ENCODE peak calls at places on chromosomes 16 and 17, in five cellular contexts. One of them, this sample, is unnamed.

GRCh38 chr16:84764970-84765369 is 54.8 kb upstream of the CRISPLD2 start:
- DNase-seq in AG09309: no peak
- DNase-seq in thoracic aorta: no peak
- DNase-seq in HepG2: no peak
- DNase-seq in fibroblast of the aortic adventitia: no peak
- DNase-seq in this sample: no peak

GRCh38 chr16:775236-775796 is 12.9 kb downstream of the RPUSD1 start:
- DNase-seq in AG09309: no peak
- DNase-seq in fibroblast of the aortic adventitia: no peak
- DNase-seq in thoracic aorta: no peak
- DNase-seq in HepG2: no peak
- DNase-seq in this sample: no peak

GRCh38 chr17:67754001-67754400 is 36.3 kb downstream of the NOL11 start:
- DNase-seq in fibroblast of the aortic adventitia: no peak
- DNase-seq in thoracic aorta: no peak
- DNase-seq in HepG2: no peak
- DNase-seq in AG09309: no peak
- DNase-seq in this sample: no peak

GRCh38 chr17:49193513-49194296 is 16.7 kb downstream of the GNGT2 start:
- DNase-seq in thoracic aorta: no peak
- DNase-seq in AG09309: no peak
- DNase-seq in HepG2: no peak
- DNase-seq in fibroblast of the aortic adventitia: peak
- DNase-seq in this sample: no peak

GRCh38 chr17:17141860-17142552 is 64.1 kb downstream of the PLD6 start:
- DNase-seq in AG09309: no peak
- DNase-seq in HepG2: no peak
- DNase-seq in thoracic aorta: no peak
- DNase-seq in fibroblast of the aortic adventitia: peak
- DNase-seq in this sample: no peak

GRCh38 chr17:36703860-36704266 is 102.5 kb downstream of the MRM1 start:
- DNase-seq in AG09309: no peak
- DNase-seq in HepG2: no peak
- DNase-seq in thoracic aorta: no peak
- DNase-seq in fibroblast of the aortic adventitia: peak
- DNase-seq in this sample: no peak

GRCh38 chr17:6711081-6711674 is 2.0 kb downstream of the SLC13A5 start:
- DNase-seq in fibroblast of the aortic adventitia: no peak
- DNase-seq in thoracic aorta: no peak
- DNase-seq in AG09309: no peak
- DNase-seq in HepG2: peak
- DNase-seq in this sample: no peak

GRCh38 chr17:17161121-17161520 is 45.0 kb downstream of the PLD6 start:
- DNase-seq in AG09309: no peak
- DNase-seq in HepG2: no peak
- DNase-seq in thoracic aorta: no peak
- DNase-seq in fibroblast of the aortic adventitia: no peak
- DNase-seq in this sample: no peak

GRCh38 chr16:19812986-19813385 is 71.7 kb downstream of the GPRC5B start:
- DNase-seq in thoracic aorta: no peak
- DNase-seq in AG09309: no peak
- DNase-seq in HepG2: no peak
- DNase-seq in fibroblast of the aortic adventitia: no peak
- DNase-seq in this sample: no peak

DNA sequence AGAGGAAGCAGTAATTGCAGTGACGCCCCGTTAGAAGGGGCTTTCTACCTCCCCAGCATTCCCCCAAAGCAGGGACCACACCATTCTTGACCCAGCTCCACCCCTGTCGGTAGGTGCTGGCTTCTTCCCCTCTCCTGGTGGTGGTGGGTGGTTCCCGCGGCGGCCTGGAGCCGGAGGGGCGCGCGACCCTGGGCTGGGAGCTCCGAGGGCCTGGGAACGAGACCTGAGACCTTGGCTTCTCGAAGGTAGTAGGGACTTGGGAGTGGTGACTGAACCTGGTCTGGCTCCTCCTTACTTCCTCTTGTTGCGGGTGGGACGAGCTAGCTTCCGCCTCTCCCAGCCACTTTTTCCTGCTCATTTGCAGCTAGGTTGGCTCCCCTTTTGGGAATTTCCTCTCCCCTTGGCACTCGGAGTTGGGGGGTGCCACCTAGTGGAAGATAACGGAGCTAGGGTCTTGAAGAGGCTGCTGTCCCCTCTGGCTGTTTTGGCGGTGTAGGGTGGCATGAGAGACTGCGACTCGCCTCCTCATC is 460 bp downstream of the GRN start:
- DNase-seq in thoracic aorta: no peak
- DNase-seq in fibroblast of the aortic adventitia: peak
- DNase-seq in HepG2: peak
- DNase-seq in AG09309: no peak
- DNase-seq in this sample: no peak
- TF ChIP-seq CTCF in thoracic aorta: no peak
- TF ChIP-seq CTCF in fibroblast of the aortic adventitia: peak
- TF ChIP-seq CTCF in HepG2: peak
- TF ChIP-seq CTCF in AG09309: peak
- TF ChIP-seq CTCF in this sample: peak

GRCh38 chr17:56125830-56126819 is 27.1 kb upstream of the ANKFN1 start:
- DNase-seq in thoracic aorta: no peak
- DNase-seq in HepG2: peak
- DNase-seq in fibroblast of the aortic adventitia: peak
- DNase-seq in AG09309: peak
- DNase-seq in this sample: peak

GRCh38 chr17:56119191-56119590 is 34.1 kb upstream of the ANKFN1 start:
- DNase-seq in fibroblast of the aortic adventitia: no peak
- DNase-seq in thoracic aorta: no peak
- DNase-seq in HepG2: no peak
- DNase-seq in AG09309: no peak
- DNase-seq in this sample: no peak

GRCh38 chr17:56121661-56122060 is 31.6 kb upstream of the ANKFN1 start:
- DNase-seq in HepG2: no peak
- DNase-seq in thoracic aorta: no peak
- DNase-seq in AG09309: no peak
- DNase-seq in fibroblast of the aortic adventitia: no peak
- DNase-seq in this sample: no peak
- TF ChIP-seq CTCF in HepG2: peak
- TF ChIP-seq CTCF in thoracic aorta: no peak
- TF ChIP-seq CTCF in AG09309: peak
- TF ChIP-seq CTCF in fibroblast of the aortic adventitia: peak
- TF ChIP-seq CTCF in this sample: no peak

GRCh38 chr16:51155199-51155607 is 4.1 kb upstream of the SALL1 start:
- DNase-seq in AG09309: no peak
- DNase-seq in fibroblast of the aortic adventitia: no peak
- DNase-seq in thoracic aorta: no peak
- DNase-seq in HepG2: no peak
- DNase-seq in this sample: no peak
- TF ChIP-seq CTCF in AG09309: no peak
- TF ChIP-seq CTCF in fibroblast of the aortic adventitia: no peak
- TF ChIP-seq CTCF in thoracic aorta: no peak
- TF ChIP-seq CTCF in HepG2: no peak
- TF ChIP-seq CTCF in this sample: no peak

DNA sequence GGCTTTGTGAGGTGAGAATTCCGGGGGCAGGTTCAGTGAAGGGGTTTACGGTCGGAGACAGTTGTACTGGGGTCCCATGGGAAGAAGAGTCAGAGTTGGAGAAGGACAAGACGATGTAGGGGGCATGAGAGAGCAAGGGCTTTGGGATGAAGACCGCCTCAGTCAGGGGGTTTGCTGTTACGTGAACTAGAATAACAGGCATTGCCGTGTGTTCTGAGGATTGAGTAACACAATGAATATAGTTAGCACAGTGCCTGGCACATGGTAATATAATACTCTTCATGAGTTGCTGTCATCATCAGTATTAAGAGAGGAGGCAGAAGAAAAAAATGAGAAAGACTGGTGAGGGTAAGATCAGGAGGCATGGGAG is 577 bp downstream of the ZNF646 start:
- DNase-seq in HepG2: no peak
- DNase-seq in AG09309: no peak
- DNase-seq in thoracic aorta: no peak
- DNase-seq in fibroblast of the aortic adventitia: no peak
- DNase-seq in this sample: no peak
- TF ChIP-seq CTCF in HepG2: peak
- TF ChIP-seq CTCF in AG09309: no peak
- TF ChIP-seq CTCF in thoracic aorta: no peak
- TF ChIP-seq CTCF in fibroblast of the aortic adventitia: peak
- TF ChIP-seq CTCF in this sample: no peak

GRCh38 chr17:33504571-33504970 is 211.5 kb upstream of the ASIC2 start:
- DNase-seq in AG09309: no peak
- DNase-seq in fibroblast of the aortic adventitia: no peak
- DNase-seq in thoracic aorta: no peak
- DNase-seq in HepG2: no peak
- DNase-seq in this sample: no peak

GRCh38 chr17:33500141-33500540 is 207.0 kb upstream of the ASIC2 start:
- DNase-seq in HepG2: no peak
- DNase-seq in fibroblast of the aortic adventitia: no peak
- DNase-seq in AG09309: no peak
- DNase-seq in thoracic aorta: no peak
- DNase-seq in this sample: no peak

GRCh38 chr17:33498069-33498468 is 205.0 kb upstream of the ASIC2 start:
- DNase-seq in HepG2: no peak
- DNase-seq in AG09309: no peak
- DNase-seq in fibroblast of the aortic adventitia: no peak
- DNase-seq in thoracic aorta: no peak
- DNase-seq in this sample: no peak

GRCh38 chr17:33499025-33499424 is 205.9 kb upstream of the ASIC2 start:
- DNase-seq in thoracic aorta: no peak
- DNase-seq in HepG2: no peak
- DNase-seq in fibroblast of the aortic adventitia: no peak
- DNase-seq in AG09309: no peak
- DNase-seq in this sample: no peak

DNA sequence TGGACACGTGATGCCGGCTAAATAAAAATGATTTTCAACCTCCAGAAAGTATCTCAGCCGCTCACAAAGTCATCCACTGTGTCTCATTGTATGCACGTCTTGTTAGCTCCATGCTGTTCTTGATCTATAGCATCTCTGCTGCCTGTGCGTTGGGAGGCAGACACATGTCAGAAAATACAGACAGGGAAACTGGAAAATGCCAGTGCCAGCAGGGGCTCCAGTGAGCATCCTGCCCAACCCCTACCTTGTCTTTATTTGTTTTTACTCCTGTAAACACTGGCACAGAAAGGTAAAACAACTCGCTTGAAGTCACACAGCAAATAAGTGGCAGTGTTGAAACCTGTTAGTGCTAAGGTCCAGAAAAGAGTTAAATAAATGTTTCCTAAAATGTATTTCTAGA is 208.1 kb upstream of the ASIC2 start:
- DNase-seq in HepG2: no peak
- DNase-seq in AG09309: no peak
- DNase-seq in fibroblast of the aortic adventitia: no peak
- DNase-seq in thoracic aorta: no peak
- DNase-seq in this sample: no peak
- TF ChIP-seq CTCF in HepG2: no peak
- TF ChIP-seq CTCF in AG09309: no peak
- TF ChIP-seq CTCF in fibroblast of the aortic adventitia: no peak
- TF ChIP-seq CTCF in thoracic aorta: no peak
- TF ChIP-seq CTCF in this sample: no peak

DNA sequence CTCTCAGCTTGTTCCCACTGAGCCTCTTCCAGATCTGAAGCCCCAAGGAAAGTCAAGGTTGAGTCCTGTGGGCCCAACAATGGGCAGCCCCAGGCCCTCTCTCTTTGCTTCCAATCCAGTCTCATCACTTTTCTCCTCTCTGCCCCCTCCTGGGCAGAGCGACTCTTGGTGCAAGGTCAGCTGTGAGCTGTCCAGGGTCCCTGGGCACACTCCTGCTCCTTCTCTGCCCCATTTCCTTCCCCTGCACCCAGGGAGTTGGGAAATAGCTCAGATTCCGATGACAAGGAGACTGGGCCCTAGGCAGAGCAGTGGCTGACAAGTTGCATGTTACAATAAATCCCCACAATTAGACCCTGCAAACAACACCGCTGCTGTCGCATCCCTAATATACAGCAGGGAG is 16.1 kb upstream of the CRHR1 start:
- DNase-seq in thoracic aorta: no peak
- DNase-seq in AG09309: no peak
- DNase-seq in HepG2: no peak
- DNase-seq in fibroblast of the aortic adventitia: no peak
- DNase-seq in this sample: no peak
- TF ChIP-seq CTCF in thoracic aorta: no peak
- TF ChIP-seq CTCF in AG09309: no peak
- TF ChIP-seq CTCF in HepG2: peak
- TF ChIP-seq CTCF in fibroblast of the aortic adventitia: no peak
- TF ChIP-seq CTCF in this sample: no peak

GRCh38 chr17:63434951-63435571 is 11.0 kb downstream of the CYB561 start:
- DNase-seq in thoracic aorta: peak
- DNase-seq in fibroblast of the aortic adventitia: peak
- DNase-seq in AG09309: no peak
- DNase-seq in HepG2: no peak
- DNase-seq in this sample: no peak
- TF ChIP-seq CTCF in thoracic aorta: no peak
- TF ChIP-seq CTCF in fibroblast of the aortic adventitia: peak
- TF ChIP-seq CTCF in AG09309: peak
- TF ChIP-seq CTCF in HepG2: peak
- TF ChIP-seq CTCF in this sample: peak